ENCODE peak calls at places on chromosome 2, in five cellular contexts. D, O, R, G and I are unnamed samples. For H3K4me1, the result is how much of the 10 kb centered on the place peaks cover.

GRCh38 chr2:176188218-176188968 is at the start of gene HOXD1:
- DNase-seq in D (peak), O (peak), R (no peak), G (no peak), I (peak)

GRCh38 chr2:60054571-60055340 is 498.7 kb downstream of the BCL11A start:
- DNase-seq in D (no peak), O (no peak), R (no peak), G (no peak), I (no peak)

GRCh38 chr2:23425886-23426283 is 40.9 kb downstream of the KLHL29 start:
- DNase-seq in D (no peak), O (no peak), R (peak), G (no peak), I (no peak)

GRCh38 chr2:172226244-172227061 is 123.8 kb upstream of the DLX2 start:
- DNase-seq in D (no peak), O (peak), R (peak), G (no peak), I (no peak)

GRCh38 chr2:214328941-214329340 is 81.9 kb upstream of the VWC2L start:
- DNase-seq in D (no peak), O (no peak), R (peak), G (no peak), I (no peak)

GRCh38 chr2:16349811-16350210 is 315.8 kb downstream of the CYRIA start:
- DNase-seq in D (no peak), O (no peak), R (no peak), G (no peak), I (no peak)

GRCh38 chr2:235045973-235046343 is 94.1 kb downstream of the SH3BP4 start:
- DNase-seq in D (no peak), O (no peak), R (no peak), G (no peak), I (no peak)

GRCh38 chr2:225493420-225494099 is 94.0 kb downstream of the NYAP2 start:
- DNase-seq in D (no peak), O (no peak), R (no peak), G (no peak), I (no peak)

GRCh38 chr2:173090291-173090877 is 14.7 kb downstream of the MAP3K20 start:
- DNase-seq in D (peak), O (no peak), R (no peak), G (no peak), I (peak)

GRCh38 chr2:108936868-108937265 is 52.2 kb downstream of the EDAR start:
- DNase-seq in D (no peak), O (no peak), R (no peak), G (no peak), I (no peak)

GRCh38 chr2:216643986-216644662 is 10.9 kb downstream of the IGFBP2 start:
- DNase-seq in D (no peak), O (no peak), R (no peak), G (no peak), I (no peak)
- H3K4me3 ChIP-seq in D (no peak), O (no peak), R (no peak), G (peak), I (no peak)

GRCh38 chr2:112293636-112294401 is 18.4 kb downstream of the ZC3H6 start:
- DNase-seq in D (no peak), O (no peak), R (no peak), G (no peak), I (no peak)

GRCh38 chr2:112296407-112296806 is 21.0 kb downstream of the ZC3H6 start:
- DNase-seq in D (no peak), O (no peak), R (no peak), G (no peak), I (no peak)

GRCh38 chr2:112290098-112290497 is 14.7 kb downstream of the ZC3H6 start:
- DNase-seq in D (no peak), O (no peak), R (no peak), G (no peak), I (no peak)

GRCh38 chr2:112290638-112291037 is 15.2 kb downstream of the ZC3H6 start:
- DNase-seq in D (no peak), O (no peak), R (no peak), G (no peak), I (no peak)
- H3K4me1 ChIP-seq in D (under half), O (under half), R (under half), G (under half), I (under half)

DNA sequence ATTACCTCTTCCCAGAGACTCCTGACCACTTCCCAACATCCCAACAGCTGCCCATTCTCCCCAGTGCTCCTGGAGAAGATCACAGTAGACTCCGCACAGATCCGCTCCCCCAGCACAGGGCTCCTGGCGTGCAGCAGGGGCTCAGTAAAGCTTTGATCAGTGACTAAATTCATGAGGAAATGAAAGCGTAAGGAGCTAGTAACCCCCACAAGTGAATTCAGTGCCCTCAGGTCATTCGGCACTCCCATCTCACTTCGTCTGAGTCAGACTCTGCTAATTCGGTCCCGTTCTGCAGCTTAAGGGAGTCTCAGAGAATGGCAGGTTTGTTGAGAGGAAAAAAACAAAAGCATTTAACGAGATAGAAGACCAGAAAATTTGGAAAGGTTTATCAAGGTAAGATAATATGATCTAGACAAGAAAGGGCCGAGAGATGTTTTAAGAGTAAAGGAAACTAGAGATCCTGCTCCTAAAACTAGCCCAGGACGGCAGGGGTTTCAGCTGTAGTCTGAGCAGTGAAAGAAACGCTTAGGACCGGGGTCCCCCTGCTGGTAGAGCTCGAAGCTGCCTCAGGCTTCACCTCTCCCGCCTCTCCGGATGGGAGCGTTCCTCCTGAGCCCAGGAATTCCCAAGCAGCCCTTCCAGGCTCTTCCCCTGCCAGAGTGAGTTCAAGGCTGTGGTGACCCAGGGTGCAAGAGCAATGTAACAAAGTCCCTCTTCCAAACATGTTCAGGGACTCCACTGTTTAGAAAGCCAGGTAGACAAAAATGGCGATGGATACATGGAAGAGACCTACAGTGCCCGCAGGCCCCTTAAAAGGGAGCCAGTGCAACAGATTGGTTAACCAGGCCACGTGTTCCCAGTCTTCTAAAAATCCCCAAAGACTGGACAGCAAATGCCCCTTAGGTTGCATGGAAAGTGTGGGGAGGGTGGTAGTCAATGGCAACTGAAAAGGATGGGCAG is 127.3 kb downstream of the DNER start:
- DNase-seq in D (peak), O (peak), R (peak), G (peak), I (peak)
- H3K4me3 ChIP-seq in D (peak), O (no peak), R (peak), G (peak), I (no peak)

DNA sequence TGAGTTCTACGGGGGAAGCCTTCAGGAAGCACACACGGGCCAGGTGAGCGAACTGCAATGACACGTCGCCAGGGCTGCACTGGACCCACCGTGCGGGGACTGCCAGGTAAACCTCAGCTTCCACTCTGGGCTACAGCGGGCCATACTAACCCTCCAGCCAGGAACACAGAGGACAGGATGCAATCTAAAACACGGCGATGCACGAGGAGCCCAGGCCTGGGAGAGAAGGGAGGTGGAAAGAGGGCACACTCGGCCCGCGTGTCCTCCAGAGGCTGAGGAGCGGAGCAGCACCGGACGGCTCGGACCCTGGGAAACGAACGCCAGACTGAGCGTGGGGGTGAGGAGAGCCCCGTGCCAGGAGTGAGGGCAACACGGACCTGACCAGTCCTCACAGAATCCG is 69.3 kb downstream of the HDAC4 start:
- DNase-seq in D (no peak), O (no peak), R (no peak), G (no peak), I (no peak)
- H3K4me1 ChIP-seq in D (half or more), O (under half), R (under half), G (under half), I (under half)

GRCh38 chr2:127423476-127423840 is 5.2 kb downstream of the PROC start:
- DNase-seq in D (no peak), O (peak), R (peak), G (no peak), I (no peak)

GRCh38 chr2:127424598-127425379 is 6.6 kb downstream of the PROC start:
- DNase-seq in D (no peak), O (no peak), R (no peak), G (no peak), I (no peak)

GRCh38 chr2:127421871-127422618 is 3.8 kb downstream of the PROC start:
- DNase-seq in D (no peak), O (no peak), R (no peak), G (no peak), I (no peak)

GRCh38 chr2:127422631-127423475 is 4.6 kb downstream of the PROC start:
- DNase-seq in D (no peak), O (no peak), R (no peak), G (no peak), I (no peak)

DNA sequence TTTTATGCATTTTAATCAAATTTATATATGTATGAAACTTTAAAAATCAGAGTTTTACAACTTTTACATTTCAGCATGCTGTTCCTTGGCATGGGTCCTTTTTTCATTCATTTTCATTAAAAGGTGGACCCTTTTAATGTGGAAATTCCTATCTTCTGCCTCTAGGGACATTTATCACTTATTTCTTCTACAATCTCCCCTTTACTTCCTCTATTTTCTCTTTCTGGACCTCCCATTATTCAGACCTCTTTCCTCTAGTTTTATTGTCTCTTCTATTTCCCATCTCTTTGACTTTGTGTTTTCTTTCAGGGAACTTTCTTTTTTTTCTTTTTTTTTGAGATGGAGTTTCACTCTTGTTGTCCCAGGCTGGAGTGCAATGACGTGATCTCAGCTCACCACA is 5.7 kb downstream of the PROC start:
- DNase-seq in D (no peak), O (no peak), R (no peak), G (no peak), I (no peak)
- H3K4me3 ChIP-seq in D (peak), O (no peak), R (peak), G (peak), I (no peak)

DNA sequence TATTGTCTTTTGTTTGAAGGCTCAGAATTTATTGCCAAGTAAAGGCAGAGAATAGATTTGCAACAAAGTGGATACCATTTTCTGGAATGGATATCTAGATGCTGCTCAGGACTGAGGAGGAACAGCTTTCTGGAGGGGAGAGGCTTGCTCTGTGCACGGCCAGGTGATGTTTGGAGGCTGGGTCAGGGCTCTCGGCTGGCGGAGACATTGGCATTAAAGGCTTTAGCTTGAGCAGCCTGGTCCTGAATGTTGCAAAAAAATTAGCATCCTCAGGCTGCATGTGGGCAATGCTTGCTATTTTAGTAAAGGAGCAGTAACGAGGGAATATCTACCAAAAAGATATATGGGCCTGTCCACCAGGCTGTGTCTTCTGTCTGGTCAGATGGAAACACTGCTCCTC is 20.4 kb downstream of the RNF144A start:
- DNase-seq in D (no peak), O (no peak), R (no peak), G (no peak), I (no peak)
- H3K4me1 ChIP-seq in D (half or more), O (under half), R (under half), G (under half), I (under half)

GRCh38 chr2:74502720-74503505 is 3.5 kb upstream of the LBX2 start:
- DNase-seq in D (peak), O (peak), R (peak), G (peak), I (peak)
- H3K4me3 ChIP-seq in D (peak), O (peak), R (peak), G (peak), I (peak)